ENCODE peak calls at places on chromosomes 11 and 22, in ten cellular contexts. K is NCI-H460; T is Daoy; L is stimulated activated naive CD8-positive, alpha-beta T cell treated with anti-CD3 and anti-CD28 coated beads, Interleukin-15, amount 100 ng/mL, for 72 hours; X is pancreas; A is AG09309; E is activated CD8-positive, alpha-beta T cell treated with anti-CD3 and anti-CD28 coated beads, Interleukin-2, amount 10 ng/mL, durations not matched to agents 7 days and 5 days; M is activated T-cell treated with anti-CD3 and anti-CD28 coated beads, Interleukin-2, amount 50 U/mL, for 1 hour; Z is neural progenitor cell; N is RWPE1. O is an unnamed sample.

GRCh38 chr11:127993788-127994187 is 593.6 kb downstream of the ETS1 start:
- DNase-seq in X (no peak), N (no peak), L (no peak), A (no peak), T (peak), Z (peak), M (no peak), K (no peak), E (no peak), O (no peak)

GRCh38 chr22:23248583-23248982 is 68.3 kb downstream of the BCR start:
- DNase-seq in N (peak), L (no peak), K (no peak), T (peak), M (no peak), E (no peak), A (no peak), Z (peak), X (no peak), O (peak)

GRCh38 chr22:44542561-44543222 is 44.7 kb upstream of the RTL6 start:
- DNase-seq in L (no peak), Z (no peak), N (no peak), K (no peak), X (no peak), E (no peak), T (no peak), M (no peak), A (no peak), O (no peak)

GRCh38 chr11:27362032-27362431 is 983 bp downstream of the CCDC34 start:
- DNase-seq in X (no peak), K (no peak), T (no peak), Z (no peak), M (no peak), E (no peak), A (no peak), N (no peak), L (no peak), O (no peak)

GRCh38 chr11:114171257-114172054 is 111.9 kb downstream of the ZBTB16 start:
- DNase-seq in X (peak), A (no peak), T (no peak), Z (no peak), M (no peak), N (no peak), K (no peak), L (no peak), E (no peak), O (no peak)

GRCh38 chr11:16782226-16782919 is 43.9 kb downstream of the C11orf58 start:
- DNase-seq in T (no peak), L (no peak), E (no peak), A (no peak), X (no peak), N (peak), K (no peak), Z (no peak), M (no peak), O (no peak)

GRCh38 chr11:665707-666281 is 28.7 kb downstream of the DRD4 start:
- DNase-seq in N (no peak), K (no peak), X (no peak), E (no peak), A (peak), Z (no peak), T (no peak), M (no peak), L (no peak), O (peak)

GRCh38 chr22:36423461-36424404 is 36.0 kb upstream of the MYH9 start:
- DNase-seq in N (no peak), M (no peak), A (no peak), T (peak), K (no peak), L (no peak), X (no peak), E (no peak), Z (no peak), O (no peak)

GRCh38 chr22:18056161-18056666 is 21.6 kb upstream of the PEX26 start:
- DNase-seq in E (no peak), N (no peak), M (no peak), T (peak), L (no peak), Z (no peak), X (no peak), K (no peak), A (peak), O (peak)

O was measured in astrocyte of the spinal cord.